ENCODE peak calls at places on chromosomes 6 and 20, in ten cellular contexts. U, J, S, G, L, R, E, Z, V and X are unnamed samples.

GRCh38 chr20:41373384-41373783 is 6.8 kb upstream of the EMILIN3 start:
- DNase-seq in J (no peak), E (no peak), S (no peak), V (no peak), U (no peak), Z (no peak), L (no peak), G (no peak), R (no peak), X (no peak)

GRCh38 chr6:130625825-130626500 is 201.2 kb upstream of the SMLR1 start:
- DNase-seq in Z (no peak), U (peak), S (no peak), J (no peak), G (no peak), L (no peak), V (peak), R (no peak), E (no peak), X (no peak)

GRCh38 chr6:136604928-136605485 is 54.8 kb upstream of the MAP7 start:
- DNase-seq in J (no peak), S (no peak), U (peak), R (no peak), L (no peak), G (no peak), Z (no peak), E (no peak), V (no peak), X (no peak)

GRCh38 chr6:157143171-157143884 is 180.0 kb downstream of the TMEM242 start:
- DNase-seq in G (no peak), U (peak), R (no peak), V (peak), L (no peak), J (no peak), S (peak), Z (peak), E (peak), X (no peak)

GRCh38 chr6:24721461-24722215 is 2.7 kb upstream of the C6orf62 start:
- DNase-seq in L (peak), G (no peak), J (no peak), S (peak), V (no peak), U (no peak), E (peak), R (no peak), Z (peak), X (no peak)

GRCh38 chr6:168962886-168963285 is 290.8 kb downstream of the THBS2 start:
- DNase-seq in E (no peak), S (no peak), L (no peak), V (no peak), R (no peak), J (no peak), U (no peak), Z (no peak), G (no peak), X (no peak)

GRCh38 chr20:6663104-6663503 is 104.4 kb upstream of the BMP2 start:
- DNase-seq in L (no peak), E (no peak), V (no peak), G (no peak), U (no peak), R (no peak), Z (no peak), J (no peak), S (no peak), X (no peak)

GRCh38 chr20:43827940-43828562 is 86.6 kb upstream of the TOX2 start:
- DNase-seq in L (no peak), R (no peak), V (no peak), U (no peak), S (no peak), J (peak), G (peak), Z (no peak), E (no peak), X (no peak)

GRCh38 chr6:161133973-161134372 is 139.9 kb downstream of the AGPAT4 start:
- DNase-seq in L (no peak), E (no peak), U (no peak), G (no peak), Z (no peak), J (no peak), S (no peak), R (no peak), V (no peak), X (no peak)

GRCh38 chr6:42224222-42225042 is 6.8 kb upstream of the MRPS10 start:
- DNase-seq in E (no peak), G (no peak), U (peak), S (no peak), L (no peak), Z (no peak), R (no peak), V (peak), J (no peak), X (peak)

GRCh38 chr6:788058-788457 is 95.1 kb upstream of the EXOC2 start:
- DNase-seq in Z (no peak), E (no peak), L (no peak), G (no peak), S (no peak), U (no peak), R (peak), J (no peak), V (no peak), X (no peak)

GRCh38 chr6:88992741-88993557 is 29.5 kb upstream of the RNGTT start:
- DNase-seq in G (no peak), S (no peak), V (no peak), L (no peak), R (no peak), Z (no peak), U (no peak), J (no peak), E (no peak), X (no peak)

GRCh38 chr6:140586426-140587061 is 1212.1 kb upstream of the CITED2 start:
- DNase-seq in R (no peak), J (no peak), S (no peak), L (no peak), Z (no peak), U (no peak), E (no peak), V (no peak), G (no peak), X (no peak)

GRCh38 chr6:55327169-55327568 is at the start of gene GFRAL:
- DNase-seq in S (no peak), U (no peak), E (no peak), R (no peak), L (no peak), V (no peak), J (no peak), G (no peak), Z (no peak), X (no peak)

GRCh38 chr20:20624914-20625313 is 87.5 kb downstream of the RALGAPA2 start:
- DNase-seq in V (no peak), L (no peak), E (no peak), Z (no peak), R (no peak), S (no peak), J (no peak), U (no peak), G (no peak), X (no peak)

DNA sequence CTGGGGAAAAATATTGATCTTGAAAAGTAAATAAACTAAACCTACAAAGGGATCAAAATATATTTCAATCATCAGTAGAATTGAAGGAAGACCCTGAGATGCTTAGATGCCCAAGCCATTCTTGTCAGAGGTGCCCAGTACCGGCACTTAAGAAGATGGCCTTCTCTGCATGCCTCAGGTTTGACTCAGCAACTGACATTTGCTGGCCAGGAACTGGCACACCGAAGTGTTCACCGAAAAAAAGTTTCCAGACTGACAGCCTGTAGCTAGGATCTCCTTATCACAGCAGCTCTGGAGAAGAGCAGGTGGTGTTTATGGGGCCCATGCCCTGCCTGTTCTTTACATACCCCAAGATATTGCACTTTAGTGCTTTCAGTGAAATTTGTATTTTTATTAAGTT is 203.2 kb downstream of the MOXD1 start:
- DNase-seq in R (no peak), J (no peak), Z (no peak), S (no peak), G (no peak), E (no peak), U (no peak), V (peak), L (no peak), X (no peak)
- H3K27ac ChIP-seq in R (no peak), J (no peak), Z (no peak), S (no peak), G (no peak), E (no peak), U (no peak), V (no peak), L (no peak), X (no peak)

DNA sequence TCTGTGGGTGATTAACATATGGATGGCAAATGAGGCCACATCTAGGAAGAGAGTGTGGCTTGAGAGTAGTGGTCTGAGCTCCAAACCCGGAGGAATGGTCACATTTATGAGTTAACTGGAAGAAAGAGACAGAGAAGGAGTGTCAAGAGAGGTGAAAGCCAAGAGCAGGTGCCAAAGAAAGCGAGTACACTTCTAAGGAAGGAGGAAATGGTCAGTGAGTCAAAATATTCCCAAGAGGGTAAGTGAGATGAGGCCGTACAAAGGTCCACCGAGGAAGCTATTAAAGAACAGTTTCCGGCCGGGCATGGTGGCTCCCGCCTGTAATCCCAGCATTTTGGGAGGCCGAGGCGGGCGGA is 104.5 kb upstream of the RNF24 start:
- DNase-seq in R (no peak), V (peak), G (no peak), L (no peak), Z (no peak), S (no peak), J (no peak), U (no peak), E (no peak), X (no peak)
- H3K27ac ChIP-seq in R (no peak), V (peak), G (no peak), L (no peak), Z (no peak), S (no peak), J (no peak), U (no peak), E (no peak), X (no peak)

GRCh38 chr6:152605901-152606390 is 31.2 kb downstream of the SYNE1 start:
- DNase-seq in L (no peak), G (no peak), Z (no peak), U (no peak), J (no peak), E (no peak), S (no peak), R (no peak), V (no peak), X (no peak)

GRCh38 chr6:152605342-152605741 is 31.8 kb downstream of the SYNE1 start:
- DNase-seq in U (no peak), V (peak), E (peak), Z (no peak), J (no peak), S (no peak), R (no peak), G (no peak), L (no peak), X (no peak)

GRCh38 chr6:152603911-152604310 is 33.3 kb downstream of the SYNE1 start:
- DNase-seq in G (no peak), J (no peak), E (no peak), L (no peak), Z (no peak), R (no peak), U (no peak), V (no peak), S (no peak), X (no peak)

DNA sequence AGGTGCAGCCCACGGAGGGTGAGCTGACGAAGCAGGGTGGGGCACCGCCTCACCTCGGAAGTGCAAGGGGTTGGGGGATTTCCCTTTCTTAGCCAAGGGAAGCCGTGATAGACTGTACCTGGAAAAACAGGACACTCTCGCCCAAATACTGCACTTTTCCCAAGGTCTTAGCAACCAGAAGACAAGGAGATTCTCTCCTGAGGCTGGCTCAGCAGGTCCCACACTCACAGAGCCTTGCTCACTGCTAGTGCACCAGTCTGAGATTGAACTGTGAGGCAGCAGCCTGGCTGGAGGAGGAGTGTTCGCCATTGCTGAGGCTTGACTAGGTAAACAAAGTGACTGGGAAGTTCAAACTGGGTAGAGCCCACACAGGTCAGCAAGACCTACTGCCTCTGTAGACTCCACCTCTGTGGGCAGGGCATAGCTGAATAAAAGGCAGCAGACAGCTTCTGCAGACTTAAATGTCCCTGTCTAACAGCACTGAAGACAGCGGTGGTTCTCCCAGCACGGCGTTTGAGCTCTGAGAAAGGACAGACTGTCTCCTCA is 28.0 kb downstream of the SYNE1 start:
- DNase-seq in S (no peak), R (no peak), Z (no peak), U (no peak), J (no peak), V (no peak), E (no peak), L (no peak), G (no peak), X (no peak)
- H3K27ac ChIP-seq in S (no peak), R (no peak), Z (no peak), U (no peak), J (no peak), V (no peak), E (no peak), L (no peak), G (no peak), X (no peak)

GRCh38 chr6:120147218-120147871 is 797.8 kb upstream of the MAN1A1 start:
- DNase-seq in R (no peak), S (no peak), V (peak), Z (no peak), U (no peak), E (no peak), L (no peak), J (no peak), G (no peak), X (no peak)
- H3K27ac ChIP-seq in R (no peak), S (no peak), V (no peak), Z (no peak), U (no peak), E (no peak), L (no peak), J (no peak), G (no peak), X (no peak)

GRCh38 chr20:371755-372542 is 8.6 kb upstream of the TRIB3 start:
- DNase-seq in U (peak), S (peak), J (peak), R (peak), V (peak), L (peak), E (peak), G (no peak), Z (peak), X (no peak)

GRCh38 chr20:368915-369314 is 11.6 kb upstream of the TRIB3 start:
- DNase-seq in G (no peak), S (no peak), R (no peak), J (no peak), E (no peak), V (no peak), L (no peak), Z (no peak), U (no peak), X (no peak)

GRCh38 chr20:367486-367887 is 13.1 kb upstream of the TRIB3 start:
- DNase-seq in S (no peak), J (no peak), G (no peak), Z (no peak), R (no peak), L (no peak), E (no peak), V (no peak), U (no peak), X (no peak)

GRCh38 chr20:370977-371754 is 9.4 kb upstream of the TRIB3 start:
- DNase-seq in E (no peak), S (no peak), L (no peak), R (no peak), G (no peak), V (peak), Z (no peak), J (no peak), U (no peak), X (no peak)

DNA sequence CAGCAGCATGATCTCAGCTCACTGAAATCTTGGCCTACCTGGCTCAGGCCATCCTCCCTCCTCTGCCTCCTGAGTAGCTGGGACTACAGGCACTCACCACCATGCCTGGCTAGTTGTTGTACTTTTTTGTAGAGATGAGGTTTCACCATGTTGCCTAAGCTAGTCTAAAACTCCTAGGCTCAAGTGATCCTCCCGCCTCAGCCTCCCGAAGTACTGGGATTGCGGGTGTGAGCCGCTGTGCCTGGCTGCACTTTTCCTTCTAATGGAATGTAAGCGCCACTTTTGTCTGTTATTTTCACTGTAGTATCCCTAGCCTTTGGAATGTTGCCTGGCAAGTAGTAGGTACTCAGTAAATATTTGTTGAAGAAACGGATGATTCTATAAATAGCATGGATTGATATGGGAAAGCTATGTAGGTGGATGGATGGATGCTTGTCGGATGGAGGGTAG is 10.4 kb upstream of the TRIB3 start:
- DNase-seq in V (peak), J (no peak), L (no peak), E (no peak), R (no peak), S (no peak), G (no peak), U (no peak), Z (no peak), X (no peak)
- H3K27ac ChIP-seq in V (peak), J (no peak), L (no peak), E (no peak), R (no peak), S (no peak), G (no peak), U (no peak), Z (peak), X (peak)

DNA sequence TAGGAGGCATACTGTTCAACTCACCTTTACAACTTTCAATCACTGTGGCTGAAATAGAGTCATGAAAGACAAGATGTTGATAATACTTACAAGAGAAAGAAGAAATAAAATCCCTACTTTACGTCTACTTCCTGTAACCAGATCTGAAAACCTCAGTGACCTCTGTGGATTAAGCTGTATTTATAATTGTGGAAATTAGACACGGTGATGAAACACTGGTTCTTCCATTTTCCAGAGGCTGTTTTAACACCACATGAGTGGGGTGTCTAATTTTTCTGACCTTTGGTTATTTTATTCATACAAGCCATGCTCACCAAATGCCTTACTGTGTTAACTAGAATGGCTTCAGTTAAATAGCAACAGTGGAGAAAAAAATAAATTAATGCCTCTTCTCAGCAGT is 58.5 kb upstream of the HIVEP1 start:
- DNase-seq in G (no peak), U (no peak), J (no peak), V (no peak), Z (no peak), R (no peak), E (no peak), S (no peak), L (no peak), X (no peak)
- H3K27ac ChIP-seq in G (no peak), U (no peak), J (no peak), V (no peak), Z (no peak), R (no peak), E (no peak), S (no peak), L (no peak), X (no peak)

GRCh38 chr6:38404900-38405556 is 234.7 kb downstream of the BTBD9 start:
- DNase-seq in V (peak), J (no peak), Z (no peak), E (no peak), U (peak), G (no peak), R (no peak), S (no peak), L (no peak), X (peak)
- H3K27ac ChIP-seq in V (peak), J (no peak), Z (peak), E (no peak), U (no peak), G (peak), R (no peak), S (no peak), L (no peak), X (peak)

GRCh38 chr6:37242042-37242428 is 15.5 kb upstream of the TBC1D22B start:
- DNase-seq in G (no peak), R (no peak), E (no peak), L (no peak), V (no peak), U (no peak), Z (no peak), J (no peak), S (no peak), X (no peak)

GRCh38 chr6:37244430-37245310 is 12.9 kb upstream of the TBC1D22B start:
- DNase-seq in Z (peak), J (no peak), R (no peak), L (peak), U (peak), S (peak), V (peak), E (peak), G (no peak), X (peak)

GRCh38 chr6:37242429-37243052 is 15.0 kb upstream of the TBC1D22B start:
- DNase-seq in S (peak), J (no peak), V (peak), E (peak), R (no peak), Z (peak), L (peak), G (no peak), U (peak), X (peak)

GRCh38 chr6:37243816-37244370 is 13.7 kb upstream of the TBC1D22B start:
- DNase-seq in U (no peak), G (no peak), Z (no peak), V (no peak), R (no peak), J (no peak), L (no peak), E (no peak), S (no peak), X (no peak)

DNA sequence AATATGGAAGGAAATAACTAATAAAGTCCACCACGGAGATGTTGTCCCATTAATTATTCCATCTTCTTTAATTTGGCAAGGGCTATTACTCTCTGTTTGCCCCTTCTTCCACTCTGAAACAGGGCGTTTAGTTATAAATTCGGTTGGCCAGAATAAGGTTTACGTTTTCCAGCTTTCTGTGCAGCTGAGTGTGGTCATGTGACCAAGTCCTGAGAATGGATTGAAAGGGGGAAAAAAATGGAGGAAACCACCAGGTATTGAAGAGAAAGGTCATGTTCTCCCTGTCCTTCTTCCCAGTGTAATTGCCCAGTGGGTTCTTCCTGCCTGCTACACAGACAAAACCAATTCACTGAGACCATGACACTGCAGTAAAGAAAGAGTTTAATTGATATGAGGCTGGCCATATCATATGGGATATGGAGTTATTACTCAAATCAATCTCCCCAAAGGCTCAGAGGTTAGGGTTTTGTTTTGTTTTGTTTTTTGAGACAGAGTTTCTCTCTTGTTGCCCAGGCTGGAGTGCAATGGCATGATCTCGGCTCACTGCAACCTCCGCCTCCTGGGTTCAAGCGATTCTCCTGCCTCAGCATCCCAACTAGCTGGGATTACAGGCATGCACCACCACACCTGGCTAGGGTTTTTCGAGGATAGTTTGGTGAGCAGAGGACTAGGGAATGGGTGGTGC is 14.3 kb upstream of the TBC1D22B start:
- DNase-seq in R (no peak), E (no peak), J (no peak), G (no peak), Z (no peak), S (no peak), L (no peak), U (no peak), V (no peak), X (no peak)
- H3K27ac ChIP-seq in R (peak), E (peak), J (no peak), G (peak), Z (peak), S (peak), L (peak), U (peak), V (peak), X (peak)